ENCODE peak calls at places on chromosomes 2 and 18, in ten cellular contexts. B is neuronal stem cell, H is heart right ventricle, C is iPS DF 6.9, F is A673, T is trophoblast cell, U is psoas muscle, W is tibial nerve, N is aorta, R is heart left ventricle. Z is an unnamed sample.

GRCh38 chr2:43144265-43144664 is 82.1 kb downstream of the ZFP36L2 start:
- DNase-seq in B (no peak), H (no peak), C (no peak), F (no peak), T (no peak), U (no peak), W (no peak), N (no peak), R (no peak), Z (no peak)

GRCh38 chr2:28539095-28539494 is 43.2 kb downstream of the PLB1 start:
- DNase-seq in B (no peak), H (no peak), C (no peak), F (no peak), T (no peak), U (no peak), W (no peak), N (no peak), R (no peak), Z (no peak)

GRCh38 chr2:240820607-240821428 is 799 bp upstream of the KIF1A start:
- DNase-seq in B (peak; percentile 50), H (no peak), C (no peak), F (peak; percentile 61), T (no peak), U (no peak), W (no peak), N (no peak), R (no peak), Z (no peak)

GRCh38 chr18:32770181-32770650 is 2.6 kb downstream of the KLHL14 start:
- DNase-seq in B (no peak), H (no peak), C (no peak), F (no peak), T (no peak), U (no peak), W (no peak), N (no peak), R (no peak), Z (no peak)

GRCh38 chr18:13366131-13366530 is 147.6 kb downstream of the LDLRAD4 start:
- DNase-seq in B (no peak), H (no peak), C (no peak), F (peak; percentile 88), T (no peak), U (no peak), W (no peak), N (no peak), R (no peak), Z (no peak)

GRCh38 chr2:226466589-226466988 is 333.0 kb downstream of the IRS1 start:
- DNase-seq in B (no peak), H (no peak), C (no peak), F (no peak), T (no peak), U (no peak), W (no peak), N (no peak), R (no peak), Z (no peak)

GRCh38 chr2:26946841-26947784 is 23.3 kb upstream of the MAPRE3 start:
- DNase-seq in B (no peak), H (peak; percentile 69), C (no peak), F (no peak), T (no peak), U (peak; percentile 38), W (no peak), N (no peak), R (peak; percentile 71), Z (no peak)

GRCh38 chr2:12486205-12487118 is 230.3 kb upstream of the TRIB2 start:
- DNase-seq in B (no peak), H (no peak), C (no peak), F (no peak), T (no peak), U (no peak), W (no peak), N (no peak), R (no peak), Z (peak; percentile 68)

GRCh38 chr2:157761520-157761919 is 114.6 kb downstream of the ACVR1 start:
- DNase-seq in B (no peak), H (no peak), C (no peak), F (no peak), T (no peak), U (no peak), W (no peak), N (no peak), R (no peak), Z (no peak)

GRCh38 chr18:47316924-47317323 is 65.5 kb upstream of the SKOR2 start:
- DNase-seq in B (no peak), H (no peak), C (no peak), F (no peak), T (no peak), U (no peak), W (no peak), N (no peak), R (no peak), Z (no peak)

DNA sequence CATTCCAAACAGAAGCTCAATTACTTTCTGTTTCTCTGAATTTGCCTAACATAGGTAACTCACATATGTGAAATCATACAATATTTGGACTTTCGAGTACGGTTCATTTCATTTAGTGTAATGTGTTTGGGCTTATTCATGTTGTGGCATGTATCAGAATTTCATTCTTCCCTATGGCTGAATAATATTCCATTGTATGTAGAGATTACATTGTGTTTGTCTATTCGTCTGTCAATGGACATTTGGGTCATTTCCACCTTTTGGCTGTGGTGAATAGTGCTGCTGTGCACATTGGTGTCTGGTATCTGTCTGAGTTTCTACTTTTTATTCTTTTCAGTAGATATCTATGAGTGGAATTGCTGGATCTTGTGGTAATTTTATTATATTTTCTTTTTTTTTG is 43.9 kb downstream of the LBH start:
- DNase-seq in B (no peak), H (no peak), C (no peak), F (no peak), T (no peak), U (no peak), W (no peak), N (no peak), R (no peak), Z (peak; percentile 37)
- H3K4me1 ChIP-seq in B (no peaks in the 10 kb centered on the region), H (peaks cover 7% of the 10 kb centered on the region), C (no peaks in the 10 kb centered on the region), F (peaks cover 11% of the 10 kb centered on the region), T (peaks cover 8% of the 10 kb centered on the region), U (no peaks in the 10 kb centered on the region), W (peaks cover 8% of the 10 kb centered on the region), N (no peaks in the 10 kb centered on the region), R (no peaks in the 10 kb centered on the region), Z (peaks cover 13% of the 10 kb centered on the region)

DNA sequence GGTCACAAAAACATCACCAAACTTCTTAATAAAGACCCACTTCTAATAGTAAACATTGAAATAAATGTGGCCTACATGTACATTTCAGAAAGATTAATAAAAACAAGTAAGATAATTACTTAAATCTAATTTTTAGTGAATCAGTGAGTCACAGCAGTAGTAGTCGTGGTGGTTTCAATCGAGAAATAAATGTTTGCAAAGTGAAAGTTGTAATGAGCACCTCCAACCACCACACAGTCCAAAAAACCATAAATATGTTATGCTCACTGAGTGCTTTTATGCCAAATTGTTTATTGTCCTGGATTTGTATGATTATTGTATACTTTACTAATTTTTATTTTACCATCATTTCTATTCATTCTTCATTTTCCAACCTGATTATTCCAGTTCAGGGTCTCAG is 61.8 kb upstream of the SPOPL start:
- DNase-seq in B (no peak), H (no peak), C (no peak), F (no peak), T (no peak), U (no peak), W (no peak), N (no peak), R (no peak), Z (no peak)
- H3K4me1 ChIP-seq in B (no peaks in the 10 kb centered on the region), H (no peaks in the 10 kb centered on the region), C (no peaks in the 10 kb centered on the region), F (no peaks in the 10 kb centered on the region), T (peaks cover 4% of the 10 kb centered on the region), U (no peaks in the 10 kb centered on the region), W (no peaks in the 10 kb centered on the region), N (no peaks in the 10 kb centered on the region), R (no peaks in the 10 kb centered on the region), Z (peaks cover 18% of the 10 kb centered on the region)

DNA sequence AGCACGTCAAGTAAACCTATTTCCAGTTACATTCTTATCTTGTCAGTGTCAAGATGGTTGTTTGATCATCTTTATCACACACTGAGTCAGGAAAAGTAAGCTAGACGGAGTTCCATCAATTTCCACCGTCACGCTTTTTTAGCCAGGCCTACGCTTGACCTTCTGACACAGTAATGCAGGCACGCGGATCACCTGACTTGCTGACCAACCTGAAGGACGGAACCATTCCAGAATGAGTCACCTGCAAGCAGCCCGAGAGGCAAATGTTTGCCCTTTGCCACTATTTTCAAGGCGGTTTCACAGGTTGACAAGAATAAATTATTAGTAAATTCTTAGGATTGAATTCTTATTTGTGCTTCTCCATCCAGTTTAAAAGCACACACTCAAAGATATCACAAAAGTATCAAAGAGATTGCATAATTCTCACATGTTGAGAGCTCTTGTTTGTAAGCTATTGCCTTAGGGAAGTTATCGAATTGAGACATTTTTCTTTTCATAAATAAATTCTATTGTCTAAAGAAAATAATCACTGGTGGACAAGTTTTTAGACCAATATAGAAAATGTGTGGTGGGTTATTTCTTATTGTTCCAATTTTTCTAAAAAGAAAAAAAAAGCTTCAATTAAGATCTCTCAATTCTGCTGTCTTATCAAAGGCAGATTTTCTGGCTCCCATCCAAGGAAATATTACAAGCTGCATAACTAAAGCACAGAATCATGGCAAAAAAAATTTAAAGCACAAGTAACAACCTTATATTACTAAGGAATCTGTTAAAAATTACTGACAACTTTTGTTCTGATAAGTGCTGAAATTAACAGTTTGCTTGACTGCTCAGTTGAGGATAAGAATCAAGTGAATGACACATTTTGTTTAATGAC is 31.9 kb downstream of the UXS1 start:
- DNase-seq in B (no peak), H (no peak), C (no peak), F (no peak), T (peak; percentile 96), U (peak; percentile 29), W (no peak), N (no peak), R (no peak), Z (peak; percentile 66)
- H3K4me1 ChIP-seq in B (peaks cover 11% of the 10 kb centered on the region), H (no peaks in the 10 kb centered on the region), C (peaks cover 12% of the 10 kb centered on the region), F (peaks cover 34% of the 10 kb centered on the region), T (peaks cover 21% of the 10 kb centered on the region), U (no peaks in the 10 kb centered on the region), W (no peaks in the 10 kb centered on the region), N (no peaks in the 10 kb centered on the region), R (no peaks in the 10 kb centered on the region), Z (peaks cover 9% of the 10 kb centered on the region)

DNA sequence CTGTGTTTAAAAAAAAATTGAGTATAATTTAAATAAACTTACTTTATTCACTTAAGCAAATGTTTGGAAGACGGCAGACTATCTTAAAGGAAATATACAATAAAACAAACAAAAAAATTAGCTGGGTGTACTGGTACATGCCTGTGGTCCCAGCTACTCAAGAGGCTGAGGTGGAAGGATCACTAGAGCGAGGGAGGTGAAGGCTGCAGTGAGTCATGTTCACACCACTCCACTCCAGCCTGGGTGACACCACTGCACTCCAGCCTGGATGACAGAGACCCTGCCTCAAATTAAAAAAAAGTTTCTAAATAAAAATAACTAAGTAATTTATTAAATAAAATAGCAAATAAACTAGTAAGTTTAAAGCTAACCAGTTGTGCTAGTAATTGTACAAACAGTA is 7.5 kb downstream of the PUM2 start:
- DNase-seq in B (no peak), H (no peak), C (no peak), F (no peak), T (no peak), U (no peak), W (no peak), N (no peak), R (no peak), Z (no peak)
- H3K4me1 ChIP-seq in B (peaks cover 4% of the 10 kb centered on the region), H (peaks cover 57% of the 10 kb centered on the region), C (peaks cover 2% of the 10 kb centered on the region), F (peaks cover 3% of the 10 kb centered on the region), T (no peaks in the 10 kb centered on the region), U (peaks cover 50% of the 10 kb centered on the region), W (peaks cover 31% of the 10 kb centered on the region), N (peaks cover 2% of the 10 kb centered on the region), R (peaks cover 12% of the 10 kb centered on the region), Z (peaks cover 5% of the 10 kb centered on the region)

Z was measured in foreskin keratinocyte.